ENCODE peak calls at places on chromosomes 13 and 19, in eight cellular contexts. H, W, Y, Q, J, V, T and A are unnamed samples.

GRCh38 chr19:35144600-35145436 is 1.8 kb downstream of the FXYD7 start:
- DNase-seq in H (peak; percentile 32), W (peak; percentile 89), Y (no peak), Q (no peak), J (peak; percentile 28), V (peak; percentile 86), T (no peak), A (peak; percentile 20)

GRCh38 chr19:34178276-34178614 is 5.9 kb downstream of the LSM14A start:
- DNase-seq in H (no peak), W (no peak), Y (no peak), Q (no peak), J (no peak), V (no peak), T (no peak), A (no peak)

GRCh38 chr19:16678498-16678897 is 17.6 kb downstream of the TMEM38A start:
- DNase-seq in H (no peak), W (no peak), Y (no peak), Q (no peak), J (no peak), V (no peak), T (no peak), A (no peak)

GRCh38 chr13:20438801-20439200 is 86.9 kb downstream of the CRYL1 start:
- DNase-seq in H (no peak), W (no peak), Y (peak; percentile 71), Q (no peak), J (no peak), V (no peak), T (no peak), A (no peak)

GRCh38 chr19:31408460-31409124 is 59.4 kb upstream of the TSHZ3 start:
- DNase-seq in H (peak; percentile 98), W (peak; percentile 8), Y (peak; percentile 93), Q (peak; percentile 85), J (no peak), V (no peak), T (no peak), A (no peak)

GRCh38 chr19:53553159-53553558 is 15.2 kb downstream of the ZNF331 start:
- DNase-seq in H (no peak), W (no peak), Y (no peak), Q (no peak), J (no peak), V (no peak), T (no peak), A (no peak)

GRCh38 chr13:47033216-47033615 is 136.4 kb upstream of the HTR2A start:
- DNase-seq in H (peak; percentile 45), W (no peak), Y (peak; percentile 71), Q (peak; percentile 51), J (no peak), V (no peak), T (no peak), A (no peak)

GRCh38 chr19:6272913-6273600 is 6.7 kb downstream of the MLLT1 start:
- DNase-seq in H (no peak), W (no peak), Y (no peak), Q (no peak), J (no peak), V (no peak), T (no peak), A (no peak)

GRCh38 chr13:114211446-114211845 is 23.3 kb upstream of the CDC16 start:
- DNase-seq in H (no peak), W (no peak), Y (no peak), Q (no peak), J (no peak), V (no peak), T (no peak), A (no peak)

GRCh38 chr19:35038623-35039512 is 2.7 kb upstream of the HPN start:
- DNase-seq in H (no peak), W (no peak), Y (no peak), Q (peak; percentile 34), J (no peak), V (no peak), T (no peak), A (no peak)

GRCh38 chr19:9060559-9061340 is 26.1 kb upstream of the OR1M1 start:
- DNase-seq in H (no peak), W (no peak), Y (peak; percentile 21), Q (no peak), J (no peak), V (no peak), T (no peak), A (no peak)

GRCh38 chr19:4811328-4812131 is 20.0 kb downstream of the TICAM1 start:
- DNase-seq in H (peak; percentile 77), W (peak; percentile 92), Y (no peak), Q (peak; percentile 53), J (peak; percentile 77), V (peak; percentile 74), T (peak; percentile 89), A (peak; percentile 77)

GRCh38 chr13:33637978-33638743 is 179.8 kb upstream of the RFC3 start:
- DNase-seq in H (peak; percentile 37), W (no peak), Y (peak; percentile 42), Q (peak; percentile 43), J (no peak), V (no peak), T (no peak), A (no peak)

GRCh38 chr13:33636955-33637670 is 180.8 kb upstream of the RFC3 start:
- DNase-seq in H (no peak), W (no peak), Y (no peak), Q (no peak), J (no peak), V (no peak), T (no peak), A (no peak)

GRCh38 chr13:33634526-33635111 is 183.3 kb upstream of the RFC3 start:
- DNase-seq in H (peak; percentile 73), W (no peak), Y (peak; percentile 26), Q (peak; percentile 52), J (no peak), V (no peak), T (no peak), A (no peak)

GRCh38 chr13:33629610-33630009 is 188.3 kb upstream of the RFC3 start:
- DNase-seq in H (no peak), W (no peak), Y (no peak), Q (no peak), J (no peak), V (no peak), T (no peak), A (no peak)

GRCh38 chr13:33633701-33634525 is 184.0 kb upstream of the RFC3 start:
- DNase-seq in H (peak; percentile 42), W (no peak), Y (peak; percentile 32), Q (no peak), J (no peak), V (no peak), T (no peak), A (no peak)
- H3K4me3 ChIP-seq in H (no peak overlapping the region), W (no peak overlapping the region), Y (no peak overlapping the region), Q (no peak overlapping the region), J (no peak overlapping the region), V (no peak overlapping the region), T (no peak overlapping the region), A (no peak overlapping the region)

GRCh38 chr19:56076413-56076998 is 44.6 kb downstream of the ZNF787 start:
- DNase-seq in H (peak; percentile 71), W (peak; percentile 83), Y (no peak), Q (peak; percentile 64), J (no peak), V (peak; percentile 60), T (no peak), A (no peak)

GRCh38 chr19:56066152-56067023 is 54.7 kb downstream of the ZNF787 start:
- DNase-seq in H (peak; percentile 56), W (peak; percentile 69), Y (no peak), Q (peak; percentile 34), J (peak; percentile 43), V (peak; percentile 62), T (peak; percentile 74), A (peak; percentile 59)

GRCh38 chr19:56069642-56070041 is 51.5 kb downstream of the ZNF787 start:
- DNase-seq in H (no peak), W (no peak), Y (no peak), Q (no peak), J (no peak), V (no peak), T (no peak), A (no peak)

GRCh38 chr19:56071151-56071550 is 49.9 kb downstream of the ZNF787 start:
- DNase-seq in H (no peak), W (no peak), Y (no peak), Q (no peak), J (no peak), V (no peak), T (no peak), A (no peak)
- H3K4me1 ChIP-seq in H (no peaks in the 10 kb centered on the region), W (peaks cover 6% of the 10 kb centered on the region), Y (no peaks in the 10 kb centered on the region), Q (no peaks in the 10 kb centered on the region), J (peaks cover 9% of the 10 kb centered on the region), V (no peaks in the 10 kb centered on the region), T (no peaks in the 10 kb centered on the region), A (peaks cover 9% of the 10 kb centered on the region)

GRCh38 chr19:55044286-55044685 is 6.2 kb upstream of the GP6 start:
- DNase-seq in H (no peak), W (no peak), Y (no peak), Q (no peak), J (no peak), V (no peak), T (no peak), A (no peak)

GRCh38 chr19:55041627-55042343 is 3.7 kb upstream of the GP6 start:
- DNase-seq in H (no peak), W (no peak), Y (no peak), Q (no peak), J (no peak), V (no peak), T (no peak), A (peak; percentile 37)

GRCh38 chr19:55042688-55043087 is 4.6 kb upstream of the GP6 start:
- DNase-seq in H (no peak), W (no peak), Y (no peak), Q (no peak), J (no peak), V (no peak), T (no peak), A (no peak)

GRCh38 chr19:55041244-55041626 is 3.2 kb upstream of the GP6 start:
- DNase-seq in H (no peak), W (no peak), Y (no peak), Q (no peak), J (no peak), V (no peak), T (no peak), A (no peak)

DNA sequence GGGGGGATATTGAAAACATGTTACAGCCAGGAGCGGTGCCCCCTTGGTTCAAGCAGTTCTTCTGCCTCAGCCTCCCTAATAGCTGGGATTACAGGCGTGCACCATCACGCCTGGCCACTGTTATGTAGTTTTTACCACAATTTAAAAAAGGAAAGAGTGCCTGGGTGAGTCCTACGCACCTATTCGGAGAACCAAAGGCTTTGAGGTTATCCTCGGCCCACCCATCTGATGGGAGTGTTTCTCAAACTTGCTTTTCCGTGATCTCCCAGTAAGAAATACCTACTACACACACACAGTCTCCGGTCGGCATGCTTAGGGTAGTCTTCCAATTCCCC is 4.2 kb upstream of the GP6 start:
- DNase-seq in H (no peak), W (no peak), Y (no peak), Q (no peak), J (no peak), V (no peak), T (no peak), A (no peak)
- H3K36me3 ChIP-seq in H (peaks cover 21% of the 10 kb centered on the region), W (no peaks in the 10 kb centered on the region), Y (no peaks in the 10 kb centered on the region), Q (no peaks in the 10 kb centered on the region), J (peaks cover 22% of the 10 kb centered on the region), V (peaks cover 17% of the 10 kb centered on the region), T (peaks cover 9% of the 10 kb centered on the region), A (no peaks in the 10 kb centered on the region)

DNA sequence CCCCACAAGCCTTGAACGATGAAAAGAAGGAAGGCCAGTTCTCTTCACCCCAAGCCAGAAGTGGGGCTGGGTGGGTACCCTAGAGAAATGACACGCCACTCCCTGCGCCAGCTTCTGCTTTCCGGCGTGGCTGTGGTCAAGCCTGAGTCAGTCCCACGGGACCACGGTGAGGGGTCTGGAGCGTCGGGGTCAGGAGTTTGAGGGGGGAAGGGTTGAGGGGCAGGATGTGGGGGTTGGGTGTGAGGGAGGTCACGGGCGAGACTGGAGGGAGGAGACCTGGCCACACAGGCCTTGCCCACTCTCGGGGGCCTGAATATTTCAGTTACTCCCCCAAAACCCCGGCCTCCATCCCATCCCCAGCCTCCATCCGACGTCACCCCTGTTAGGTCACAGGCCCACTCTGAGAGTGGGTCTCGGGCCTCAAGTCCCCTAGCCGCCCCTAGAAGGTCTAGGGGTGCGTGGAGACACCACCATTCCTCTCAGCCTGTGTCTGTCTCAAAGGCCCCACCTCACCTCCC is 500 bp upstream of the IFI30 start:
- DNase-seq in H (peak; percentile 56), W (peak; percentile 54), Y (no peak), Q (no peak), J (no peak), V (no peak), T (no peak), A (no peak)
- H3K4me3 ChIP-seq in H (no peak overlapping the region), W (no peak overlapping the region), Y (peak overlapping the region; percentile 68), Q (no peak overlapping the region), J (no peak overlapping the region), V (no peak overlapping the region), T (peak overlapping the region; percentile 90), A (peak overlapping the region; percentile 84)